ENCODE peak calls at places on chromosome 11, in six cellular contexts. One of them, this sample, is unnamed.

GRCh38 chr11:130037058-130037457 is 32.6 kb upstream of the APLP2 start:
- DNase-seq in fibroblast of mammary gland: peak
- DNase-seq in uterus: no peak
- DNase-seq in choroid plexus epithelial cell: peak
- DNase-seq in astrocyte of the spinal cord: peak
- DNase-seq in retinal pigment epithelial cell: peak
- DNase-seq in this sample: peak

GRCh38 chr11:70225629-70226582 is 22.8 kb downstream of the FADD start:
- DNase-seq in fibroblast of mammary gland: no peak
- DNase-seq in uterus: no peak
- DNase-seq in choroid plexus epithelial cell: no peak
- DNase-seq in astrocyte of the spinal cord: no peak
- DNase-seq in retinal pigment epithelial cell: no peak
- DNase-seq in this sample: peak

GRCh38 chr11:132093861-132094260 is 723.4 kb downstream of the NTM start:
- DNase-seq in fibroblast of mammary gland: no peak
- DNase-seq in uterus: no peak
- DNase-seq in choroid plexus epithelial cell: no peak
- DNase-seq in astrocyte of the spinal cord: no peak
- DNase-seq in retinal pigment epithelial cell: no peak
- DNase-seq in this sample: no peak

GRCh38 chr11:110919241-110919893 is 207.1 kb upstream of the ARHGAP20 start:
- DNase-seq in fibroblast of mammary gland: no peak
- DNase-seq in uterus: no peak
- DNase-seq in choroid plexus epithelial cell: no peak
- DNase-seq in astrocyte of the spinal cord: no peak
- DNase-seq in retinal pigment epithelial cell: no peak
- DNase-seq in this sample: peak

GRCh38 chr11:57648791-57649735 is 649 bp downstream of the YPEL4 start:
- DNase-seq in fibroblast of mammary gland: peak
- DNase-seq in uterus: peak
- DNase-seq in choroid plexus epithelial cell: no peak
- DNase-seq in astrocyte of the spinal cord: no peak
- DNase-seq in retinal pigment epithelial cell: no peak
- DNase-seq in this sample: no peak

GRCh38 chr11:134564472-134565200 is 152.6 kb upstream of the B3GAT1 start:
- DNase-seq in fibroblast of mammary gland: no peak
- DNase-seq in uterus: no peak
- DNase-seq in choroid plexus epithelial cell: no peak
- DNase-seq in astrocyte of the spinal cord: no peak
- DNase-seq in retinal pigment epithelial cell: no peak
- DNase-seq in this sample: no peak

GRCh38 chr11:124951341-124951740 is 2.7 kb upstream of the CCDC15 start:
- DNase-seq in fibroblast of mammary gland: no peak
- DNase-seq in uterus: no peak
- DNase-seq in choroid plexus epithelial cell: no peak
- DNase-seq in astrocyte of the spinal cord: no peak
- DNase-seq in retinal pigment epithelial cell: no peak
- DNase-seq in this sample: no peak

GRCh38 chr11:33778682-33779081 is 4.4 kb upstream of the FBXO3 start:
- DNase-seq in fibroblast of mammary gland: peak
- DNase-seq in uterus: no peak
- DNase-seq in choroid plexus epithelial cell: peak
- DNase-seq in astrocyte of the spinal cord: peak
- DNase-seq in retinal pigment epithelial cell: peak
- DNase-seq in this sample: peak

GRCh38 chr11:126664643-126665042 is 309.2 kb downstream of the ST3GAL4 start:
- DNase-seq in fibroblast of mammary gland: no peak
- DNase-seq in uterus: no peak
- DNase-seq in choroid plexus epithelial cell: no peak
- DNase-seq in astrocyte of the spinal cord: no peak
- DNase-seq in retinal pigment epithelial cell: no peak
- DNase-seq in this sample: no peak

DNA sequence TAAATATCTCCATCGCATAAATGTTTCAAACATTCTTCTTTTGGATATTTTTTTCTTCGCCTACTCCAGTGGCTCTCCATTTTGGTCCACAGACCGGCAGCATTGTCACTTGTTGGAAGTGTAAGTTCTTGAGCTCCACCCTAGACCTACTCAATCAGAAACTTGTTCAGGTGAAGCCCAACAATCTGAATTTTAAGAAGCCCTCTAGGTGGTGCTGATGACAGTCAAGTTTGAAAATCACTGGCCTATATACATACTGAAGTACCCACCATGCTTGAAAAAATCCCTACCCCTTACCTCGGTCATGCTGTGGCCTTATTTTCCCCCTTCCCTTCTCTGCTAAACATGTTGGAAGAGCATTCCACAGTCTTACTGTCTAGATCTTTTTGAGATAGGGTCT is 10.2 kb upstream of the ACAT1 start:
- DNase-seq in fibroblast of mammary gland: no peak
- DNase-seq in uterus: no peak
- DNase-seq in choroid plexus epithelial cell: no peak
- DNase-seq in astrocyte of the spinal cord: no peak
- DNase-seq in retinal pigment epithelial cell: no peak
- DNase-seq in this sample: no peak
- TF ChIP-seq CTCF in fibroblast of mammary gland: no peak
- TF ChIP-seq CTCF in uterus: no peak
- TF ChIP-seq CTCF in choroid plexus epithelial cell: no peak
- TF ChIP-seq CTCF in astrocyte of the spinal cord: no peak
- TF ChIP-seq CTCF in retinal pigment epithelial cell: no peak
- TF ChIP-seq CTCF in this sample: no peak

DNA sequence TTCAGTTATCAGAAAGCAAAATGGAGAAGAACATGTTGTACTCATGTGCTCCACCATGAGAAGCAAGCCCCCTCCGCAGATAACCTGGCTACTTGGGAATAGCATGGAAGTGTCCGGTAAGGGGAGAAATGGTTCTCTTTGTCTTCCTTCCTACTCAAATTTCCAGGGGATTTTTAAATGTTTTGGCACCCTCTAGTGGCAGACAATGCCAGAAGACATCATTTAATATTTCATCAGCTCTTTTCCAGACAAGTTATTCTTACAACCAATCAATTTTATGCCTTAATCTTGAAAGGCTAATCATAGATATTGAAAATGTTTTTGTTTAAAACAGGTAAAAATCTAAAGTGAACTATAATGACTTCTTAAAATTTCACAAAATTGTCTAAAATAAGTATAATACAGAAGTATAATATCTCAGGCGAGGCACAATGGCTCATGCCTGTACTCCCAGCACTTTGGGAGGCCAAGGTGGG is 15.7 kb downstream of the CRTAM start:
- DNase-seq in fibroblast of mammary gland: peak
- DNase-seq in uterus: peak
- DNase-seq in choroid plexus epithelial cell: peak
- DNase-seq in astrocyte of the spinal cord: peak
- DNase-seq in retinal pigment epithelial cell: peak
- DNase-seq in this sample: peak
- H3K4me3 ChIP-seq in fibroblast of mammary gland: no peak
- H3K4me3 ChIP-seq in uterus: no peak
- H3K4me3 ChIP-seq in choroid plexus epithelial cell: no peak
- H3K4me3 ChIP-seq in astrocyte of the spinal cord: no peak
- H3K4me3 ChIP-seq in retinal pigment epithelial cell: no peak
- H3K4me3 ChIP-seq in this sample: no peak

DNA sequence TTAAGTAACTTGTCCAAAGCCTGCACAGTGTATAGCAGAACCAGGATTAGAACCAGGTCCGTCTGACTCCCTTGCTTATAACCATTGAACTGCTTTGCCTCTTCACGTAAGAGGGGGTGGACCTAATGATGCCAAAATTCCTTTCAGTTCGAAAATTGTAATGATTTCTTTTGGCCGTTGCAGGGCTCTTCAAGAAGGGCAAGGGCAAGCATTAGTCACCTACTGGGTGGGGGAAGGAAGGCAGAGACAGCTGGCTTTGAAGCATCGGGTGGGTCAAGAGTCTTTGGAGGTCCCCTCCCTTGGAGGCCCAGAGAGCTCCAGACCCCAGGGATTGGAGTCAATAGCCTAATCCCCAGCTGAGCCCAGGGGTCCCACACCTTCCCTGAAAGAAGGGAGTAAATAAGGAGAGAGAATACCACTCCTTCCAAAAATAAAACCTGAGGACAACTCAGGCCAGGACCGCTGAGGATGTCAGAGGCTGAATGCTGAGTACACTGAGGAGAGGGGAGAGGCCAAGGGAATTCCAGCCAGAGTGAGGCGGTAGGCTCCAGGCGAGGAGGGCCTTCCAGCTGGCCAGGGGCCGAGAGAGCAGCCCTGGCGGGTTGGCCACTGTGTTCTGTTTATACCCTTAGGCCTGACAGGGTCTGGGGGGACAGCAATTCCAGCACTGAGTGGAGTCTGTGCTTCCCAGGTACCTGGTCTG is 14.1 kb downstream of the CREB3L1 start:
- DNase-seq in fibroblast of mammary gland: peak
- DNase-seq in uterus: peak
- DNase-seq in choroid plexus epithelial cell: peak
- DNase-seq in astrocyte of the spinal cord: peak
- DNase-seq in retinal pigment epithelial cell: no peak
- DNase-seq in this sample: peak
- TF ChIP-seq CTCF in fibroblast of mammary gland: no peak
- TF ChIP-seq CTCF in uterus: no peak
- TF ChIP-seq CTCF in choroid plexus epithelial cell: peak
- TF ChIP-seq CTCF in astrocyte of the spinal cord: peak
- TF ChIP-seq CTCF in retinal pigment epithelial cell: peak
- TF ChIP-seq CTCF in this sample: no peak

DNA sequence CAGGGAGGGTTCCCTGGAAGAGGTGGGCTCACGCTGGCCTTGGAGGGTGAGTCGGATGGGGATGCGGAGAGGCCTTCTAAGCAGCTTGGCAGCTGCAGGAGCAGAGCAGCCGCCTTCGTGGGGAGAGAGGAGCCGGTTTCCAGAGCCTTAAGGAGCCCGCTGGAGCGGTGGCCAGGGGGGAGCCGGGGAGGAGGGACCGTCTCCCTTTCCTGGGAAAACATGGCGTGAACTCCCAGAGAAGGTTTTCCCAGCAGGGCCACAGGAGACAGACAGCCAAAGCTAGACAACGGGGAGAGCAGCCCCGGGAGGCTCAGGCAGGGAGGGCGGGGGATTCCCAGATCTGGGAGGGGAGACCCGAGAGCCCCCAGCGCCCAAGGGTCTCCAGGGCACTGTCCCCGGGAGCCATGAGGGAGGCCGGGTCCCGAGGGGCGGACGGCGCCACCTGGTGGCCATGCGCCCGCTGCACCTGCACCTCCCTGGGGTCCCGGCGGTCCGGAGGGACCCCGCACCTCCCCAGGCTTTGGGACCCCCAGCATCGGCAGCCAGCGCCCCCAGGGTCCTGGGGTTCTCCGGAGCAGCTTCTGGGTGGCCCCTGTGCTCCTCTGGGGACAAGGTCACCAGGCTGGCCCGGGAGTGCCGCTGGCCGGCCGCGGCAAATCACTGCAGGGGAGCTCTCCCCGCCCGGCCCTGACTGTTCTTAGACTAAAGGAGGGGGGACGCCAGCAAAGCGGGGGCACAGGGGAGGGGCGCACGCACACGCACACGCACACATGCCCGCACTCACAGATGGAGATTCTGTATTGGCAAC is 2.4 kb upstream of the SYT8 start:
- DNase-seq in fibroblast of mammary gland: no peak
- DNase-seq in uterus: no peak
- DNase-seq in choroid plexus epithelial cell: no peak
- DNase-seq in astrocyte of the spinal cord: peak
- DNase-seq in retinal pigment epithelial cell: no peak
- DNase-seq in this sample: peak
- H3K4me3 ChIP-seq in fibroblast of mammary gland: no peak
- H3K4me3 ChIP-seq in uterus: no peak
- H3K4me3 ChIP-seq in choroid plexus epithelial cell: no peak
- H3K4me3 ChIP-seq in astrocyte of the spinal cord: no peak
- H3K4me3 ChIP-seq in retinal pigment epithelial cell: peak
- H3K4me3 ChIP-seq in this sample: no peak

GRCh38 chr11:117468888-117469287 is 141.2 kb downstream of the CEP164 start:
- DNase-seq in fibroblast of mammary gland: no peak
- DNase-seq in uterus: no peak
- DNase-seq in choroid plexus epithelial cell: no peak
- DNase-seq in astrocyte of the spinal cord: no peak
- DNase-seq in retinal pigment epithelial cell: no peak
- DNase-seq in this sample: no peak
- TF ChIP-seq CTCF in fibroblast of mammary gland: no peak
- TF ChIP-seq CTCF in uterus: no peak
- TF ChIP-seq CTCF in choroid plexus epithelial cell: no peak
- TF ChIP-seq CTCF in astrocyte of the spinal cord: no peak
- TF ChIP-seq CTCF in retinal pigment epithelial cell: peak
- TF ChIP-seq CTCF in this sample: no peak

GRCh38 chr11:74322667-74323066 is 11.2 kb upstream of the P4HA3 start:
- DNase-seq in fibroblast of mammary gland: peak
- DNase-seq in uterus: no peak
- DNase-seq in choroid plexus epithelial cell: peak
- DNase-seq in astrocyte of the spinal cord: peak
- DNase-seq in retinal pigment epithelial cell: no peak
- DNase-seq in this sample: peak

GRCh38 chr11:74319139-74319538 is 7.7 kb upstream of the P4HA3 start:
- DNase-seq in fibroblast of mammary gland: peak
- DNase-seq in uterus: no peak
- DNase-seq in choroid plexus epithelial cell: peak
- DNase-seq in astrocyte of the spinal cord: peak
- DNase-seq in retinal pigment epithelial cell: peak
- DNase-seq in this sample: peak

GRCh38 chr11:74320538-74320937 is 9.1 kb upstream of the P4HA3 start:
- DNase-seq in fibroblast of mammary gland: peak
- DNase-seq in uterus: no peak
- DNase-seq in choroid plexus epithelial cell: no peak
- DNase-seq in astrocyte of the spinal cord: no peak
- DNase-seq in retinal pigment epithelial cell: no peak
- DNase-seq in this sample: peak

GRCh38 chr11:74318241-74318932 is 6.9 kb upstream of the P4HA3 start:
- DNase-seq in fibroblast of mammary gland: peak
- DNase-seq in uterus: no peak
- DNase-seq in choroid plexus epithelial cell: peak
- DNase-seq in astrocyte of the spinal cord: peak
- DNase-seq in retinal pigment epithelial cell: no peak
- DNase-seq in this sample: peak

DNA sequence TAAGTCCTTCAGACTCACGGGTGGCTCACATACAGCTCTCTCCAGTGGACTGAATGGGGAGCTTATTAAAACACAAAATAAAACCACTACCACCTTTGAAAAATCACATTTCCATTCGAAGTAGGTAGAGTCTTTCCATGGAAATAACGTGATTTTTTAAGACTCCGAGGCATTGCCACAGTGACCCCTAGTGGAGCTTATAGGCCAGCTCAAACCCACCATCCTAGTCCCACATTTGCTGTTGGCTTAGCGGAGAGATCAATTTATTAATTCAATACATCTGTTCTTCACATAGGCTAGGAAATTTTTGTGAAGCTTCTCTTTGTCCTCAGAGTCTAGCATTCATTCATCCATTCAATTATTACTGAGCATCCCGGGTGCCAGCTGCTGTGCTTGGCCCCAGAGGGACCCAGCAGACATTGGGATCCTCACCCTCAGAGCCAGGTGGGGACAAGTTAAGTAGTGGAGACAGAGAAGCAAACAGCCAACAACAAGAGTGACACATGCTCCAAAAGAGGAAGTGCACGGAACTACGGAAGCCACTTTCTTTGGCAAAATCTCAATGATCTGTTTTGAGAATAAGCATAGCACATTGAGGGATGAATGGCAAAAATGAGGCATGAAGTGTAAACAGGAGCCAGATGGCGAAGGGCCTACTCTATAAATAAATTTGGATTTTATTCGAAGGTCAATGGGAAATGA is 10.2 kb upstream of the P4HA3 start:
- DNase-seq in fibroblast of mammary gland: peak
- DNase-seq in uterus: peak
- DNase-seq in choroid plexus epithelial cell: peak
- DNase-seq in astrocyte of the spinal cord: peak
- DNase-seq in retinal pigment epithelial cell: no peak
- DNase-seq in this sample: peak
- H3K4me3 ChIP-seq in fibroblast of mammary gland: no peak
- H3K4me3 ChIP-seq in uterus: no peak
- H3K4me3 ChIP-seq in choroid plexus epithelial cell: no peak
- H3K4me3 ChIP-seq in astrocyte of the spinal cord: no peak
- H3K4me3 ChIP-seq in retinal pigment epithelial cell: no peak
- H3K4me3 ChIP-seq in this sample: no peak

This sample was measured in fibroblast of the aortic adventitia.